ENCODE peak calls at places on chromosomes 6 and 20, in four cellular contexts. S is neural progenitor cell, M is testis, O is MM.1S. X is an unnamed sample. For H3K27me3 and H3K36me3, the result is how much of the 10 kb centered on the place peaks cover.

GRCh38 chr6:149917679-149918078 is 5.2 kb downstream of the RAET1G start:
- DNase-seq in S (no peak), M (no peak), O (no peak), X (no peak)

GRCh38 chr6:129593233-129593564 is 116.8 kb downstream of the ARHGAP18 start:
- DNase-seq in S (no peak), M (no peak), O (no peak), X (no peak)

GRCh38 chr6:152635949-152636674 is 1.1 kb downstream of the SYNE1 start:
- DNase-seq in S (peak), M (peak), O (no peak), X (peak)

GRCh38 chr6:6328451-6328850 is 8.0 kb upstream of the F13A1 start:
- DNase-seq in S (no peak), M (no peak), O (peak), X (no peak)

GRCh38 chr6:33774774-33775173 is 14.2 kb downstream of the LEMD2 start:
- DNase-seq in S (no peak), M (no peak), O (no peak), X (no peak)

GRCh38 chr6:14665827-14666724 is 548.5 kb downstream of the CD83 start:
- DNase-seq in S (no peak), M (peak), O (no peak), X (no peak)

GRCh38 chr6:129500958-129501381 is 209.0 kb downstream of the ARHGAP18 start:
- DNase-seq in S (peak), M (no peak), O (no peak), X (no peak)

GRCh38 chr6:140462495-140463311 is 1088.3 kb upstream of the CITED2 start:
- DNase-seq in S (no peak), M (no peak), O (no peak), X (peak)

GRCh38 chr20:17473662-17474061 is 57.5 kb downstream of the BFSP1 start:
- DNase-seq in S (no peak), M (no peak), O (no peak), X (no peak)

GRCh38 chr20:49452011-49452482 is 30.4 kb downstream of the KCNB1 start:
- DNase-seq in S (no peak), M (peak), O (no peak), X (no peak)

GRCh38 chr6:141890661-141891060 is 242.1 kb upstream of the GJE1 start:
- DNase-seq in S (no peak), M (no peak), O (no peak), X (no peak)

GRCh38 chr6:159044899-159045727 is at the start of gene TAGAP:
- DNase-seq in S (no peak), M (peak), O (peak), X (peak)

GRCh38 chr6:137550527-137550926 is 56.3 kb upstream of the OLIG3 start:
- DNase-seq in S (peak), M (no peak), O (no peak), X (no peak)

GRCh38 chr6:241331-241865 is 50.9 kb upstream of the DUSP22 start:
- DNase-seq in S (no peak), M (no peak), O (peak), X (no peak)

GRCh38 chr6:1524040-1524480 is 85.7 kb upstream of the FOXC1 start:
- DNase-seq in S (peak), M (peak), O (peak), X (peak)

GRCh38 chr20:47204008-47204745 is 152.3 kb downstream of the ZMYND8 start:
- DNase-seq in S (no peak), M (no peak), O (no peak), X (no peak)

GRCh38 chr6:149087898-149088297 is 229.6 kb upstream of the TAB2 start:
- DNase-seq in S (no peak), M (no peak), O (no peak), X (no peak)

GRCh38 chr20:47397652-47398301 is 41.3 kb upstream of the ZMYND8 start:
- DNase-seq in S (no peak), M (no peak), O (no peak), X (no peak)

GRCh38 chr20:35191419-35191818 is 19.5 kb downstream of the PROCR start:
- DNase-seq in S (no peak), M (no peak), O (no peak), X (no peak)

GRCh38 chr20:58361549-58361948 is 27.5 kb upstream of the VAPB start:
- DNase-seq in S (no peak), M (no peak), O (no peak), X (no peak)

GRCh38 chr6:36692861-36693702 is 4.5 kb upstream of the RAB44 start:
- DNase-seq in S (no peak), M (peak), O (no peak), X (no peak)

GRCh38 chr6:24520929-24521546 is 26.3 kb downstream of the ALDH5A1 start:
- DNase-seq in S (peak), M (peak), O (peak), X (peak)

GRCh38 chr6:50602191-50602810 is 111.0 kb upstream of the TFAP2D start:
- DNase-seq in S (peak), M (no peak), O (peak), X (no peak)

GRCh38 chr6:161254754-161255253 is 19.1 kb downstream of the AGPAT4 start:
- DNase-seq in S (peak), M (no peak), O (no peak), X (no peak)

GRCh38 chr6:161630674-161631073 is 356.8 kb upstream of the AGPAT4 start:
- DNase-seq in S (no peak), M (no peak), O (no peak), X (no peak)

GRCh38 chr6:84816196-84816745 is 51.9 kb upstream of the TBX18 start:
- DNase-seq in S (no peak), M (no peak), O (no peak), X (no peak)

GRCh38 chr6:41171908-41172307 is 9.0 kb upstream of the TREM2 start:
- DNase-seq in S (no peak), M (no peak), O (no peak), X (no peak)

GRCh38 chr20:16764560-16764959 is 16.4 kb downstream of the OTOR start:
- DNase-seq in S (no peak), M (no peak), O (no peak), X (no peak)

GRCh38 chr6:37143585-37143984 is 26.4 kb upstream of the PIM1 start:
- DNase-seq in S (no peak), M (no peak), O (no peak), X (no peak)

GRCh38 chr20:35091808-35092523 is 641 bp downstream of the TRPC4AP start:
- DNase-seq in S (peak), M (peak), O (peak), X (peak)

GRCh38 chr20:50982372-50982771 is 23.8 kb downstream of the MOCS3 start:
- DNase-seq in S (no peak), M (no peak), O (no peak), X (peak)

GRCh38 chr20:37443596-37443995 is 77.5 kb upstream of the NNAT start:
- DNase-seq in S (no peak), M (no peak), O (no peak), X (no peak)
- H3K27me3 ChIP-seq in S (under half), M (under half), O (under half), X (under half)

GRCh38 chr20:56637576-56637975 is 8.5 kb downstream of the TFAP2C start:
- DNase-seq in S (no peak), M (no peak), O (no peak), X (no peak)
- H3K36me3 ChIP-seq in S (under half), M (under half), O (under half), X (under half)

GRCh38 chr6:12033770-12034169 is 21.7 kb downstream of the HIVEP1 start:
- DNase-seq in S (no peak), M (no peak), O (no peak), X (no peak)

GRCh38 chr6:12032783-12033573 is 20.9 kb downstream of the HIVEP1 start:
- DNase-seq in S (no peak), M (no peak), O (no peak), X (no peak)

GRCh38 chr6:12036766-12037165 is 24.7 kb downstream of the HIVEP1 start:
- DNase-seq in S (no peak), M (no peak), O (no peak), X (no peak)

GRCh38 chr6:12034349-12034748 is 22.2 kb downstream of the HIVEP1 start:
- DNase-seq in S (no peak), M (peak), O (no peak), X (no peak)

GRCh38 chr6:12034831-12035230 is 22.7 kb downstream of the HIVEP1 start:
- DNase-seq in S (no peak), M (no peak), O (no peak), X (no peak)
- TF ChIP-seq CTCF in S (no peak), M (no peak), O (no peak), X (no peak)

GRCh38 chr6:108127056-108127455 is 38.8 kb upstream of the NR2E1 start:
- DNase-seq in S (no peak), M (no peak), O (no peak), X (no peak)
- H3K27me3 ChIP-seq in S (half or more), M (under half), O (under half), X (under half)

DNA sequence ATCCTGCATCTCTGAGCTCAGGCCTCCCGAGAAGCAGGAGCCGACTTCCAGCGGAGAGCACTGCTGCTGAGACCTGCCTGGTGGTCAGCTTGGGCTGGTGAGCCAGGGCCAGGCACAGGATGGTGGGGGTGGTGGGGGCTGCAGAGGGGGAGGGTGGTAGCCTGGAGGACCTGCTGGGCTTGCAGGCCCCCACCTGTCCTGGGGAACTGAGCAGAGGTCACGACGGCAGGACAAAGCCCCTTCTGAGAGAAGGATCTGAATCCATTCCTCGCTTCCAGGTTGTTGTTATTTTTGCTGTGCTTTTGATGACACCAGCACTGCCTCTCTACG is 35.6 kb upstream of the CD93 start:
- DNase-seq in S (no peak), M (no peak), O (no peak), X (no peak)
- H3K36me3 ChIP-seq in S (under half), M (under half), O (under half), X (under half)

GRCh38 chr6:67009818-67010217 is 1302.8 kb upstream of the EYS start:
- DNase-seq in S (peak), M (no peak), O (peak), X (no peak)
- TF ChIP-seq CTCF in S (peak), M (no peak), O (peak), X (no peak)

DNA sequence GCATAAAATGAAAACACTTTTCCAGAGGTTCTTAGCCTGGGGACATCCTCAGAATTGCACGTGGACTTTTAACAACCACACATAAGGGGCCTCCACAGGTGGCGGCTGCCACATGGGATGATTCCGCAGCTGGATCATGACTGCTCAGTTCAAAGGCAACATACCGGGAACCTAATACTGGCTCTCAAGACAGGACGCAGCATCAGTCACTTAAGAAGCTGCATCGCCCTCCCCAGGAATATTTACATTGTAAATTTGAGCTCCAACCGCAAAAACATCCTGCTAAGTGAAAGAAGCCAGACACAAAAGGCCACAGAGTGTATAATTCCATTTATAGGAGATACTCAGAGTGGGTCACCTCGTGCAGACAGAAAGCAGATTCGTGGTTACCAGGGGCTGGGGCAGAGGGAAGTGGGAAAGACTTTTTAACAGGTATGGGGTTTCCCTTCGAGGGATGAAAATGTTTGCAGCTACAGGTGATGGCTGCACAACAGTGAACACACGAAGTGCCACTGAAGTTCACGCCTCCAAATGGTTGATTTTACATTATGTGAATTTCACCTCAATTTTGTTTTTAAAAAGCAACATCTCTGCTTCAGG is 141.5 kb downstream of the BMP7 start:
- DNase-seq in S (no peak), M (no peak), O (peak), X (no peak)
- H3K27me3 ChIP-seq in S (under half), M (under half), O (under half), X (under half)

X was measured in colonic mucosa.